ENCODE peak calls at places on chromosomes 11 and 22, in eight cellular contexts. F, R, G, Z, Q, B, H and T are unnamed samples.

GRCh38 chr11:77147668-77148321 is 19.7 kb downstream of the MYO7A start:
- DNase-seq in Q (peak), F (no peak), Z (no peak), B (no peak), G (no peak), R (peak), H (no peak), T (no peak)

GRCh38 chr11:34825670-34826383 is 90.4 kb downstream of the APIP start:
- DNase-seq in R (no peak), B (no peak), G (no peak), F (peak), Q (peak), Z (no peak), H (peak), T (no peak)

GRCh38 chr22:39994046-39994565 is 648 bp upstream of the FAM83F start:
- DNase-seq in F (no peak), H (no peak), Z (no peak), Q (no peak), R (no peak), B (no peak), G (peak), T (no peak)

GRCh38 chr22:45769569-45770210 is 98.1 kb downstream of the ATXN10 start:
- DNase-seq in F (no peak), G (peak), R (no peak), Q (no peak), Z (peak), H (no peak), B (no peak), T (no peak)

GRCh38 chr11:111941963-111942362 is 4.8 kb downstream of the DIXDC1 start:
- DNase-seq in G (no peak), R (no peak), B (no peak), Q (no peak), Z (no peak), H (no peak), F (no peak), T (no peak)

GRCh38 chr11:2399488-2400068 is 972 bp upstream of the TSSC4 start:
- DNase-seq in G (no peak), Z (no peak), H (no peak), Q (no peak), F (peak), B (no peak), R (peak), T (no peak)

GRCh38 chr11:134032501-134033091 is 36.3 kb upstream of the JAM3 start:
- DNase-seq in F (peak), R (no peak), B (no peak), Z (no peak), G (no peak), H (no peak), Q (no peak), T (no peak)

GRCh38 chr22:50189184-50189848 is 3.6 kb downstream of the TRABD start:
- DNase-seq in Q (peak), B (no peak), R (no peak), Z (peak), G (no peak), H (no peak), F (peak), T (no peak)

GRCh38 chr22:32628626-32629587 is 154.3 kb downstream of the FBXO7 start:
- DNase-seq in Z (no peak), H (no peak), R (no peak), B (no peak), Q (no peak), G (peak), F (no peak), T (no peak)

GRCh38 chr11:130448416-130449068 is at the start of gene ADAMTS15:
- DNase-seq in F (peak), G (peak), Q (peak), B (peak), Z (no peak), R (peak), H (peak), T (peak)

GRCh38 chr22:37128555-37129281 is 19.2 kb upstream of the TMPRSS6 start:
- DNase-seq in R (no peak), Z (no peak), B (no peak), G (no peak), F (no peak), H (no peak), Q (no peak), T (no peak)

GRCh38 chr11:3129181-3129590 is 35.9 kb downstream of the OSBPL5 start:
- DNase-seq in Q (no peak), G (no peak), R (no peak), F (peak), B (no peak), Z (no peak), H (no peak), T (no peak)

GRCh38 chr11:19660076-19660475 is 52.6 kb upstream of the NAV2 start:
- DNase-seq in F (no peak), Q (peak), R (no peak), G (peak), Z (no peak), B (no peak), H (peak), T (no peak)

GRCh38 chr11:61126266-61126665 is 24.0 kb downstream of the CD5 start:
- DNase-seq in H (no peak), R (peak), Q (no peak), G (no peak), Z (no peak), F (no peak), B (peak), T (no peak)

GRCh38 chr11:39741066-39741465 is 1718.4 kb downstream of the LRRC4C start:
- DNase-seq in G (no peak), Q (no peak), F (no peak), Z (no peak), R (no peak), H (no peak), B (no peak), T (no peak)

GRCh38 chr22:21612858-21613257 is 17.0 kb downstream of the YDJC start:
- DNase-seq in B (no peak), H (no peak), F (no peak), R (no peak), Q (no peak), G (no peak), Z (no peak), T (no peak)

GRCh38 chr22:22902247-22902962 is 14.8 kb downstream of the IGLL5 start:
- DNase-seq in B (no peak), G (no peak), R (no peak), Q (no peak), H (no peak), F (no peak), Z (no peak), T (no peak)

GRCh38 chr22:39225591-39225990 is 19.2 kb downstream of the PDGFB start:
- DNase-seq in H (no peak), B (no peak), Z (no peak), G (no peak), R (no peak), F (no peak), Q (no peak), T (no peak)

GRCh38 chr22:42769574-42770447 is 49.1 kb upstream of the A4GALT start:
- DNase-seq in G (peak), H (no peak), B (peak), R (peak), Q (peak), F (peak), Z (peak), T (peak)

GRCh38 chr11:2804701-2805387 is 80.7 kb downstream of the CDKN1C start:
- DNase-seq in F (peak), B (peak), Q (peak), G (no peak), H (no peak), R (peak), Z (no peak), T (no peak)

GRCh38 chr11:93528757-93529639 is 14.2 kb downstream of the SMCO4 start:
- DNase-seq in G (no peak), H (no peak), B (no peak), Q (no peak), R (no peak), Z (no peak), F (no peak), T (no peak)
- H3K27ac ChIP-seq in G (no peak), H (no peak), B (peak), Q (peak), R (no peak), Z (no peak), F (no peak), T (no peak)

GRCh38 chr11:110715541-110715940 is 3.3 kb upstream of the ARHGAP20 start:
- DNase-seq in G (peak), H (no peak), R (no peak), B (no peak), Q (no peak), F (no peak), Z (no peak), T (no peak)

GRCh38 chr11:110711448-110711775 is 825 bp downstream of the ARHGAP20 start:
- DNase-seq in Q (no peak), B (no peak), R (no peak), F (no peak), H (no peak), Z (no peak), G (no peak), T (no peak)

GRCh38 chr11:110712643-110713468 is 619 bp upstream of the ARHGAP20 start:
- DNase-seq in G (peak), H (no peak), Z (no peak), F (no peak), B (peak), Q (peak), R (peak), T (peak)

GRCh38 chr11:110711776-110712642 is at the start of gene ARHGAP20:
- DNase-seq in B (peak), R (peak), H (no peak), F (peak), Q (peak), G (peak), Z (no peak), T (no peak)

GRCh38 chr11:110713469-110713776 is 1.2 kb upstream of the ARHGAP20 start:
- DNase-seq in R (no peak), Z (no peak), H (no peak), B (no peak), Q (no peak), G (no peak), F (no peak), T (no peak)
- H3K4me3 ChIP-seq in R (peak), Z (no peak), H (no peak), B (peak), Q (peak), G (peak), F (no peak), T (no peak)

DNA sequence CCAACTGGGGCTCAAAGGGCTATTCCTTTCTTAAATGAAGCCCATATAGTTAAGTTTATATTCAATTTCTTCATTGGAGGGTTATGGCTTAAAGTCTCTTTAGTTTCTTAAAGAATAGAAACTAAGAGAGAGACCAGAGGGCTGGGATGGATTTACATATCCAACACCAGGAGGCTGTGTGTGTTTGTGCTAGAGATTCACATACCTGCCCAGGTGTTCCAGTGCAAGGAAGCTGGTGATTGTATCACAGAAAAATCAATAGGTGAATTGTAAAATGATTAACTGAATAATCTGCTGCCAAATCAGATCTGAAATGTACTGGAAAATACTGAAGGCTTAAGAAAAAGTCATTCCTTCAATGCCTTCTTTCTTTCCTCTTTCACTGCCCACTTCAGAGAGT is 148.2 kb upstream of the BDNF start:
- DNase-seq in Q (no peak), R (no peak), Z (no peak), H (no peak), F (peak), G (no peak), B (no peak), T (no peak)
- TF ChIP-seq CTCF in Q (no peak), R (no peak), Z (no peak), H (no peak), F (no peak), G (no peak), B (no peak), T (no peak)

GRCh38 chr22:44484618-44485017 is 13.4 kb downstream of the RTL6 start:
- DNase-seq in H (no peak), G (no peak), F (no peak), R (no peak), Q (no peak), B (no peak), Z (no peak), T (no peak)

GRCh38 chr22:44475706-44476105 is 22.3 kb downstream of the RTL6 start:
- DNase-seq in B (no peak), Z (no peak), H (no peak), R (no peak), Q (no peak), G (no peak), F (no peak), T (no peak)

GRCh38 chr22:44485494-44485893 is 12.5 kb downstream of the RTL6 start:
- DNase-seq in G (no peak), R (no peak), H (no peak), F (no peak), B (no peak), Z (no peak), Q (no peak), T (no peak)

GRCh38 chr22:44483878-44484277 is 14.2 kb downstream of the RTL6 start:
- DNase-seq in B (no peak), Q (no peak), F (no peak), H (no peak), R (no peak), Z (no peak), G (no peak), T (no peak)

GRCh38 chr22:44479662-44480061 is 18.4 kb downstream of the RTL6 start:
- DNase-seq in H (no peak), F (no peak), Z (no peak), B (no peak), G (no peak), Q (no peak), R (no peak), T (no peak)
- H3K27ac ChIP-seq in H (no peak), F (no peak), Z (no peak), B (no peak), G (no peak), Q (no peak), R (no peak), T (no peak)

GRCh38 chr11:62882811-62883496 is 2.3 kb downstream of the SLC3A2 start:
- DNase-seq in Q (peak), R (no peak), H (no peak), F (no peak), B (no peak), G (no peak), Z (no peak), T (no peak)
- H3K4me3 ChIP-seq in Q (peak), R (peak), H (peak), F (no peak), B (peak), G (peak), Z (peak), T (peak)

GRCh38 chr11:74321487-74322188 is 10.2 kb upstream of the P4HA3 start:
- DNase-seq in G (peak), F (no peak), B (no peak), Z (peak), R (peak), H (no peak), Q (no peak), T (no peak)
- TF ChIP-seq CTCF in G (peak), F (peak), B (no peak), Z (peak), R (peak), H (peak), Q (no peak), T (no peak)